ENCODE peak calls at places on chromosomes 6 and 20, in five cellular contexts. K, E, F, D and G are unnamed samples.

GRCh38 chr6:85464722-85465150 is 14.9 kb downstream of the NT5E start:
- DNase-seq in E (peak; percentile 95), K (peak; percentile 90), D (no peak), F (peak; percentile 40), G (peak; percentile 52)

GRCh38 chr6:17971128-17972073 is 16.0 kb downstream of the KIF13A start:
- DNase-seq in D (no peak), K (peak; percentile 89), F (no peak), E (peak; percentile 62), G (no peak)

GRCh38 chr6:158642097-158642601 is 2.4 kb downstream of the DYNLT1 start:
- DNase-seq in K (peak; percentile 78), F (no peak), E (peak; percentile 60), D (no peak), G (no peak)

GRCh38 chr6:154448448-154449096 is 61.9 kb downstream of the CNKSR3 start:
- DNase-seq in D (no peak), E (peak; percentile 86), K (peak; percentile 83), F (no peak), G (peak; percentile 61)

GRCh38 chr6:1636971-1637871 is 27.5 kb downstream of the FOXC1 start:
- DNase-seq in E (no peak), K (no peak), F (no peak), D (no peak), G (no peak)

GRCh38 chr20:54219751-54220426 is 12.0 kb downstream of the PFDN4 start:
- DNase-seq in K (peak; percentile 77), E (no peak), D (no peak), F (no peak), G (no peak)

GRCh38 chr6:168596316-168596715 is 155.3 kb downstream of the SMOC2 start:
- DNase-seq in K (no peak), E (no peak), D (no peak), F (no peak), G (no peak)

GRCh38 chr6:43119456-43119855 is 43.3 kb downstream of the PTK7 start:
- DNase-seq in E (no peak), D (no peak), F (no peak), K (no peak), G (no peak)

GRCh38 chr6:111536888-111537287 is 53.9 kb upstream of the REV3L start:
- DNase-seq in D (peak; percentile 40), E (no peak), K (peak; percentile 44), F (no peak), G (no peak)

GRCh38 chr20:53205046-53205445 is 232.9 kb downstream of the TSHZ2 start:
- DNase-seq in F (no peak), E (no peak), D (no peak), K (no peak), G (no peak)

GRCh38 chr6:88662163-88662580 is 301.2 kb downstream of the RNGTT start:
- DNase-seq in D (no peak), K (no peak), E (no peak), F (no peak), G (no peak)

GRCh38 chr6:32298632-32299336 is 72.9 kb downstream of the TSBP1 start:
- DNase-seq in F (no peak), D (no peak), K (peak; percentile 33), E (no peak), G (no peak)

GRCh38 chr6:26032387-26033131 is 54.7 kb upstream of the HFE start:
- DNase-seq in E (peak; percentile 22), D (no peak), K (peak; percentile 60), F (no peak), G (no peak)

GRCh38 chr6:40810176-40810575 is 223.0 kb upstream of the LRFN2 start:
- DNase-seq in K (no peak), E (no peak), D (no peak), F (no peak), G (no peak)

GRCh38 chr6:158630944-158631616 is 13.5 kb downstream of the DYNLT1 start:
- DNase-seq in D (peak; percentile 17), K (peak; percentile 77), E (peak; percentile 39), F (no peak), G (no peak)

GRCh38 chr20:25600632-25601031 is 15.3 kb upstream of the NINL start:
- DNase-seq in K (no peak), D (no peak), E (no peak), F (no peak), G (no peak)

GRCh38 chr6:33961686-33962085 is 157.9 kb upstream of the MLN start:
- DNase-seq in F (no peak), D (no peak), E (no peak), K (no peak), G (no peak)

GRCh38 chr20:25005220-25005619 is 12.7 kb upstream of the APMAP start:
- DNase-seq in D (no peak), K (peak; percentile 10), F (no peak), E (no peak), G (no peak)

GRCh38 chr6:112029045-112029822 is 24.7 kb upstream of the CCN6 start:
- DNase-seq in F (no peak), D (peak; percentile 54), E (peak; percentile 74), K (peak; percentile 79), G (no peak)

GRCh38 chr20:36726168-36726567 is 19.7 kb downstream of the NDRG3 start:
- DNase-seq in E (no peak), D (no peak), K (peak; percentile 7), F (no peak), G (no peak)

GRCh38 chr6:124670801-124671200 is 291.4 kb upstream of the RNF217 start:
- DNase-seq in F (no peak), D (no peak), K (no peak), E (no peak), G (no peak)

GRCh38 chr6:166558156-166559025 is 28.1 kb downstream of the RAMACL start:
- DNase-seq in E (no peak), K (no peak), D (no peak), F (no peak), G (no peak)

GRCh38 chr6:157989541-157990289 is 8.1 kb downstream of the SYNJ2 start:
- DNase-seq in K (peak; percentile 41), E (no peak), F (no peak), D (no peak), G (no peak)

GRCh38 chr6:146990284-146990683 is 213.9 kb upstream of the STXBP5 start:
- DNase-seq in K (peak; percentile 77), D (no peak), F (no peak), E (peak; percentile 74), G (no peak)

GRCh38 chr6:93820465-93821082 is 401.2 kb upstream of the EPHA7 start:
- DNase-seq in E (no peak), F (no peak), K (no peak), D (no peak), G (no peak)

GRCh38 chr6:111981441-111981840 is 72.5 kb upstream of the CCN6 start:
- DNase-seq in D (no peak), F (no peak), E (no peak), K (no peak), G (no peak)

GRCh38 chr20:63328716-63329275 is 32.4 kb downstream of the CHRNA4 start:
- DNase-seq in K (no peak), D (no peak), E (no peak), F (no peak), G (no peak)
- TF ChIP-seq CTCF in K (no peak), D (no peak), E (no peak), F (no peak), G (no peak)

GRCh38 chr6:35728663-35729348 is 8.0 kb upstream of the ARMC12 start:
- DNase-seq in F (no peak), E (no peak), K (no peak), D (no peak), G (no peak)
- TF ChIP-seq CTCF in F (peak; percentile 8), E (no peak), K (no peak), D (no peak), G (no peak)

DNA sequence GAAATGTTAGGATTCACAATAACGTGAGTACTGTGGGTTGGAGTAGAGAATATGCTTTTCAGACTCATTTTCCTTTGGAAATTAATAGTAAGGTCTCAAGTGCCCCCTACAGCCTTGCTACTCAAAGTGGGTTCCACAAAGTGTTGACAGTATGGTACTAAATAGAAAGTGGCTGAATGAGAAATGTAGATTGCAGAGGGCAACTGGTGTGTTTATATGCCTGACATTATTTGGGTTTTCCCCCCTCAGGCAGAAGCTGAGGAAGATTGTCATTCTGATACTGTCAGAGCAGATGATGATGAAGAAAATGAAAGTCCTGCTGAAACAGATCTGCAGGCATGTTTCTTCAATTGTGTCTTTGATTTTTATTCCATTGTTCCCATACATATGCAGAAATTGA is 5.6 kb downstream of the FBXO9 start:
- DNase-seq in K (peak; percentile 16), F (no peak), D (peak; percentile 63), E (no peak), G (no peak)
- TF ChIP-seq CTCF in K (peak; percentile 4), F (no peak), D (no peak), E (no peak), G (no peak)

GRCh38 chr20:1982666-1983065 is 11.2 kb downstream of the PDYN start:
- DNase-seq in K (no peak), E (no peak), F (no peak), D (no peak), G (no peak)
- TF ChIP-seq CTCF in K (no peak), E (no peak), F (no peak), D (no peak), G (no peak)

DNA sequence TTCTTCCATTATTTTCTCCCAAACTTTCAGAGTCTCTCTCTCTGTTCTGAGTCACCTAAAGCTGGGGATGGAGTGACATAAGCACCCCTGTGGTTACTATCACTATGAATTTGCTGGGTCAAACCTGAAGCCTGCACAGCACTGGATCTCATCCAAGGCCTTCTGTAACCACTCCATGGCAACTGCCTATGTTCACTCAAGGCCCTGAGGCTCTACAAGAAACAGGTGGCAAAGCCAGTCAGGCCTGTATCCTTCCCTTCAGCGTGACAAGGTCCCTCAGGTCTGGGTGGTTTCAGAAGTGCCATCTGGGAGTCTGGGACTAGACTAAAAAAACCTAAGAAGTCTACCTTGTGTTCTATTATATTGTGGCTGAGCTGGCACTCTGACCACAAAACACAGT is 1278.8 kb upstream of the EYS start:
- DNase-seq in K (no peak), D (no peak), E (no peak), F (no peak), G (no peak)
- TF ChIP-seq CTCF in K (no peak), D (no peak), E (no peak), F (no peak), G (no peak)

GRCh38 chr6:13099771-13100170 is 228.6 kb downstream of the TBC1D7 start:
- DNase-seq in K (no peak), E (no peak), D (no peak), F (no peak), G (no peak)
- TF ChIP-seq CTCF in K (peak; percentile 26), E (no peak), D (no peak), F (no peak), G (no peak)